ENCODE peak calls at places on chromosome 20, in ten cellular contexts. D is psoas muscle; Q is adrenal gland; W is renal cortical epithelial cell; T is astrocyte of the spinal cord; Z is stimulated activated CD4-positive, alpha-beta T cell treated with anti-CD3 and anti-CD28 coated beads, Interleukin-4, amount 100 ng/mL, for 24 hours; F is NCI-H1436; P is anterior cingulate cortex; A is progenitor cell of endocrine pancreas; I is ACHN. X is an unnamed sample.
A peak's percentile ranks its signal among the peaks of the same experiment; 100 is the strongest.

GRCh38 chr20:45041464-45042337 is 59.2 kb downstream of the KCNS1 start:
- DNase-seq in Z (no peak), A (no peak), F (no peak), I (peak; percentile 49), D (no peak), P (no peak), Q (no peak), W (peak; percentile 96), T (peak; percentile 46), X (peak; percentile 59)

GRCh38 chr20:62618622-62619529 is 23.4 kb upstream of the SLCO4A1 start:
- DNase-seq in W (no peak), T (no peak), D (peak; percentile 53), A (no peak), I (no peak), Z (peak; percentile 22), F (no peak), P (no peak), Q (no peak), X (no peak)

GRCh38 chr20:50245561-50246366 is 55.1 kb downstream of the CEBPB start:
- DNase-seq in Z (no peak), Q (peak; percentile 34), T (peak; percentile 51), D (peak; percentile 40), A (no peak), F (no peak), W (peak; percentile 56), P (no peak), I (peak; percentile 35), X (peak; percentile 78)

GRCh38 chr20:48772183-48772976 is 55.4 kb downstream of the PREX1 start:
- DNase-seq in I (no peak), A (no peak), P (peak; percentile 33), D (peak; percentile 70), F (no peak), Z (no peak), Q (peak; percentile 74), T (no peak), W (no peak), X (no peak)

GRCh38 chr20:53163486-53163885 is 191.3 kb downstream of the TSHZ2 start:
- DNase-seq in D (no peak), Q (no peak), T (peak; percentile 92), Z (no peak), F (no peak), A (no peak), I (no peak), W (no peak), P (no peak), X (no peak)

GRCh38 chr20:32518593-32519366 is 66.4 kb downstream of the NOL4L start:
- DNase-seq in Q (no peak), T (no peak), Z (no peak), P (no peak), D (no peak), F (no peak), W (no peak), A (no peak), I (no peak), X (no peak)

GRCh38 chr20:19934792-19935491 is 82.2 kb upstream of the NAA20 start:
- DNase-seq in P (peak; percentile 68), W (peak; percentile 41), Q (peak; percentile 62), D (peak; percentile 66), F (peak; percentile 58), T (no peak), A (no peak), I (no peak), Z (no peak), X (no peak)

GRCh38 chr20:18537651-18538050 is 29.6 kb upstream of the SMIM26 start:
- DNase-seq in I (no peak), A (no peak), W (peak; percentile 72), P (no peak), Z (no peak), D (no peak), T (no peak), Q (no peak), F (no peak), X (no peak)

GRCh38 chr20:36969478-36970186 is 18.1 kb upstream of the SAMHD1 start:
- DNase-seq in P (peak; percentile 1), Z (peak; percentile 33), I (no peak), F (no peak), T (no peak), W (no peak), A (no peak), Q (no peak), D (no peak), X (no peak)

GRCh38 chr20:62808211-62808865 is 3.7 kb downstream of the OGFR start:
- DNase-seq in T (peak; percentile 41), I (peak; percentile 49), W (no peak), P (peak; percentile 55), A (peak; percentile 76), Z (peak; percentile 79), Q (peak; percentile 71), D (peak; percentile 83), F (peak; percentile 51), X (peak; percentile 85)

GRCh38 chr20:49705358-49705757 is 8.3 kb downstream of the B4GALT5 start:
- DNase-seq in T (no peak), D (no peak), F (no peak), Q (no peak), I (no peak), Z (no peak), A (no peak), P (no peak), W (no peak), X (no peak)

GRCh38 chr20:41367393-41367695 is 726 bp upstream of the EMILIN3 start:
- DNase-seq in A (no peak), I (no peak), Q (no peak), P (no peak), Z (no peak), W (no peak), F (no peak), D (no peak), T (no peak), X (no peak)

GRCh38 chr20:57561356-57562279 is 708 bp downstream of the PCK1 start:
- DNase-seq in D (no peak), Z (no peak), Q (no peak), T (no peak), A (no peak), F (no peak), W (no peak), P (no peak), I (no peak), X (no peak)

GRCh38 chr20:23032679-23033078 is 2.4 kb upstream of the SSTR4 start:
- DNase-seq in T (no peak), A (no peak), F (no peak), Q (no peak), I (no peak), D (no peak), P (no peak), W (no peak), Z (no peak), X (no peak)

GRCh38 chr20:46308258-46309157 is at the start of gene CDH22:
- DNase-seq in D (peak; percentile 81), W (no peak), F (peak; percentile 84), T (no peak), I (peak; percentile 37), Q (peak; percentile 48), P (peak; percentile 48), A (peak; percentile 47), Z (peak; percentile 45), X (peak; percentile 61)

GRCh38 chr20:42472198-42472597 is 717.5 kb downstream of the PTPRT start:
- DNase-seq in Z (no peak), D (no peak), A (no peak), F (no peak), Q (no peak), T (no peak), P (no peak), W (no peak), I (no peak), X (no peak)

GRCh38 chr20:31494131-31494530 is 19.0 kb downstream of the REM1 start:
- DNase-seq in Q (no peak), D (no peak), W (peak; percentile 53), P (no peak), I (peak; percentile 31), T (no peak), F (peak; percentile 1), Z (no peak), A (no peak), X (no peak)

GRCh38 chr20:48760403-48760889 is 67.4 kb downstream of the PREX1 start:
- DNase-seq in A (no peak), I (peak; percentile 27), W (peak; percentile 71), Q (peak; percentile 36), F (no peak), D (no peak), P (no peak), T (peak; percentile 58), Z (peak; percentile 73), X (no peak)

GRCh38 chr20:54139188-54139587 is 34.6 kb downstream of the CYP24A1 start:
- DNase-seq in Z (no peak), Q (no peak), F (no peak), I (no peak), A (no peak), D (no peak), W (no peak), T (no peak), P (no peak), X (no peak)

GRCh38 chr20:19688031-19688806 is 69.8 kb upstream of the RIN2 start:
- DNase-seq in D (peak; percentile 89), F (no peak), W (peak; percentile 91), P (peak; percentile 66), Z (no peak), A (peak; percentile 21), T (peak; percentile 81), I (peak; percentile 76), Q (peak; percentile 83), X (peak; percentile 88)

GRCh38 chr20:8049321-8049720 is 29.8 kb upstream of the TMX4 start:
- DNase-seq in W (no peak), Z (no peak), T (no peak), F (no peak), P (no peak), D (no peak), I (no peak), Q (no peak), A (no peak), X (peak; percentile 3)

GRCh38 chr20:25683050-25683449 is 13.6 kb downstream of the ZNF337 start:
- DNase-seq in I (no peak), F (no peak), Z (no peak), D (no peak), P (no peak), Q (no peak), W (no peak), T (no peak), A (no peak), X (no peak)

GRCh38 chr20:35627121-35627520 is 11.5 kb downstream of the SPAG4 start:
- DNase-seq in W (no peak), Q (no peak), Z (no peak), F (no peak), A (no peak), D (no peak), I (no peak), T (no peak), P (no peak), X (no peak)

GRCh38 chr20:55415567-55416142 is 589.7 kb downstream of the CBLN4 start:
- DNase-seq in I (peak; percentile 35), P (no peak), T (no peak), Q (no peak), A (no peak), F (no peak), Z (no peak), D (no peak), W (peak; percentile 25), X (peak; percentile 11)

GRCh38 chr20:59588236-59588855 is 16.0 kb upstream of the PHACTR3 start:
- DNase-seq in Q (no peak), F (no peak), W (no peak), P (no peak), T (no peak), I (no peak), A (no peak), D (no peak), Z (no peak), X (no peak)